ENCODE peak calls at places on chromosomes 11 and 22, in nine cellular contexts. D is HepG2, Z is HCT116, G is HL-60, T is GM23338, F is Panc1, P is K562, I is A549, A is GM12878. V is an unnamed sample.

GRCh38 chr22:36467042-36467810 is 14.2 kb downstream of the TXN2 start:
- DNase-seq in P (no peak), F (no peak), G (no peak), Z (peak; percentile 46), I (no peak), T (no peak), A (no peak), D (no peak), V (no peak)

GRCh38 chr11:104198576-104198975 is 34.6 kb upstream of the PDGFD start:
- DNase-seq in A (no peak), F (no peak), I (no peak), P (no peak), D (no peak), T (no peak), G (peak; percentile 76), Z (no peak), V (no peak)

GRCh38 chr11:100857236-100858005 is 170.3 kb downstream of the ARHGAP42 start:
- DNase-seq in D (no peak), A (no peak), I (no peak), T (peak; percentile 60), Z (no peak), P (no peak), F (no peak), G (no peak), V (no peak)

GRCh38 chr11:128407962-128408361 is 179.4 kb downstream of the ETS1 start:
- DNase-seq in T (no peak), F (no peak), P (no peak), I (no peak), Z (no peak), G (no peak), D (no peak), A (no peak), V (no peak)

GRCh38 chr11:69273571-69273970 is 20.4 kb upstream of the MYEOV start:
- DNase-seq in I (no peak), G (no peak), Z (no peak), A (no peak), D (no peak), F (no peak), T (no peak), P (no peak), V (no peak)

GRCh38 chr11:110077866-110078325 is 15.3 kb upstream of the ZC3H12C start:
- DNase-seq in P (peak; percentile 19), A (peak; percentile 86), G (no peak), F (no peak), T (peak; percentile 6), Z (no peak), D (peak; percentile 13), I (no peak), V (no peak)

GRCh38 chr22:22030493-22031182 is 48.1 kb upstream of the TOP3B start:
- DNase-seq in P (peak; percentile 90), Z (no peak), A (peak; percentile 84), F (peak; percentile 17), T (peak; percentile 47), D (peak; percentile 13), I (peak; percentile 2), G (no peak), V (peak; percentile 32)

GRCh38 chr11:68992743-68993255 is 12.0 kb upstream of the MRGPRD start:
- DNase-seq in F (no peak), T (no peak), G (no peak), A (no peak), D (no peak), P (no peak), I (no peak), Z (no peak), V (peak; percentile 40)

GRCh38 chr22:25492950-25493790 is 71.3 kb upstream of the GRK3 start:
- DNase-seq in Z (no peak), I (no peak), P (no peak), A (no peak), D (no peak), G (no peak), T (no peak), F (no peak), V (peak; percentile 62)

GRCh38 chr22:22410121-22410520 is 98.4 kb downstream of the ZNF280B start:
- DNase-seq in F (no peak), I (no peak), P (no peak), G (peak; percentile 45), D (no peak), Z (no peak), A (no peak), T (no peak), V (no peak)

GRCh38 chr11:10716543-10717259 is 23.1 kb upstream of the IRAG1 start:
- DNase-seq in G (no peak), T (no peak), F (no peak), I (no peak), P (peak; percentile 56), A (no peak), D (no peak), Z (no peak), V (no peak)

GRCh38 chr11:1834791-1835670 is at the start of gene SYT8:
- DNase-seq in D (no peak), P (no peak), F (no peak), Z (no peak), A (no peak), G (no peak), I (no peak), T (no peak), V (peak; percentile 72)

GRCh38 chr11:2481253-2481652 is 36.4 kb downstream of the KCNQ1 start:
- DNase-seq in F (no peak), G (peak; percentile 33), T (no peak), P (no peak), Z (no peak), D (no peak), I (no peak), A (no peak), V (no peak)

GRCh38 chr22:44887941-44888366 is 121.9 kb downstream of the PHF21B start:
- DNase-seq in F (no peak), I (no peak), T (no peak), P (no peak), A (no peak), G (no peak), Z (no peak), D (no peak), V (peak; percentile 54)

GRCh38 chr22:27239520-27239919 is 562.0 kb downstream of the MN1 start:
- DNase-seq in T (no peak), Z (no peak), D (no peak), A (no peak), I (no peak), G (no peak), F (no peak), P (no peak), V (no peak)

GRCh38 chr22:43171019-43171491 is 15.9 kb downstream of the TTLL12 start:
- DNase-seq in F (no peak), D (no peak), I (no peak), A (no peak), Z (no peak), T (no peak), G (no peak), P (no peak), V (no peak)

GRCh38 chr11:6480299-6480914 is 724 bp downstream of the ARFIP2 start:
- DNase-seq in T (no peak), P (no peak), Z (no peak), A (no peak), G (no peak), I (no peak), F (no peak), D (no peak), V (no peak)

GRCh38 chr22:24338701-24339451 is 68.2 kb downstream of the SPECC1L start:
- DNase-seq in Z (no peak), D (no peak), G (no peak), F (no peak), T (peak; percentile 35), A (no peak), I (no peak), P (no peak), V (no peak)

GRCh38 chr11:10654211-10655150 is 39.1 kb downstream of the IRAG1 start:
- DNase-seq in A (peak; percentile 23), D (peak; percentile 57), P (peak; percentile 73), F (no peak), Z (peak; percentile 55), I (peak; percentile 35), G (no peak), T (peak; percentile 67), V (peak; percentile 66)

GRCh38 chr22:46534177-46534776 is 3.1 kb downstream of the CELSR1 start:
- DNase-seq in G (no peak), F (no peak), P (no peak), T (no peak), D (no peak), A (no peak), Z (no peak), I (no peak), V (no peak)

GRCh38 chr11:114774599-114775365 is 96.5 kb downstream of the NXPE2 start:
- DNase-seq in A (no peak), Z (peak; percentile 0), F (no peak), T (peak; percentile 90), D (peak; percentile 51), P (peak; percentile 59), G (peak; percentile 14), I (peak; percentile 7), V (peak; percentile 75)
- TF ChIP-seq REST in A (no peak), Z (no peak), F (no peak), T (no peak), D (no peak), P (no peak), G (no peak), I (no peak), V (no peak)

DNA sequence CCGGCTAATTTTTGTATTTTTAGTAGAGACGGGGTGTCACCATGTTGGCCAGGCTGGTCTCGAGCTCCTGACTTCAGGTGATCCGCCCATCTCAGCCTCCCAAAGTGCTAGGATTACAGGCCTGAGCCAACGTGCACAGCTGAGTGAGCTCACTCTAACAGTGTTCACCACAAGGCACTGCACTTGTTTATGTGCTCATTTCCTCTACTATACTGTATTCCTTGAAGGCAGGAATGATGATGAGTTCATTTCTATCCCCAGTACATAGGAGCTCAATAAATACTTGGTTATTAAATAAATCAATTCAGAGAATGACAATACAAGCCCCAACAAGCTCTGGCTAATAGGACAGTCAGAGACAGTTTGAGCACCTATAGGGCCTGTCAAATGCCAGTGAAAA is 29.1 kb downstream of the ALG8 start:
- DNase-seq in T (no peak), Z (no peak), A (no peak), P (no peak), F (no peak), G (no peak), I (no peak), D (no peak), V (no peak)
- TF ChIP-seq REST in T (no peak), Z (no peak), A (no peak), P (no peak), F (no peak), G (no peak), I (no peak), D (no peak), V (no peak)

DNA sequence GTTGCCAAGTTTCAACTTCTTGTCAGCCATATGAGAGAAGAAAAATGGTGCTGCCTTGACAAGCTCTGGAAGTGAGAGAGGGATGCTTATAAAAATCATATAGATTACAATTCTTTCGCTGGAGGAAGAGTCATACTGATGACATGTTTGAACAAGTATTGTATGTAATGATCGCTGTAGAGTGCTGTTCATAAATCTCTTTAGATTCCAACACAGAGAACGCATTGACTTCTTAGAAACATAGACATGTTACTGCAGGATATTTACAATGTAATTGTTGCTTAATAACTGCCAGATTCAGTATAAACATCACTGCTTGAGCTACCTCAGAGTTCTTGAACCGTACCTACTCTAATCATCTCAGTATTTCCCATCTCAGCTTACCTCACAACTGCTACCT is 571.6 kb downstream of the LUZP2 start:
- DNase-seq in I (no peak), G (no peak), D (no peak), T (no peak), A (no peak), Z (no peak), F (no peak), P (no peak), V (no peak)
- TF ChIP-seq REST in I (no peak), G (no peak), D (no peak), T (no peak), A (no peak), Z (no peak), F (no peak), P (no peak), V (no peak)

GRCh38 chr11:122229078-122229477 is 113.1 kb upstream of the BLID start:
- DNase-seq in A (no peak), G (no peak), I (no peak), T (no peak), F (no peak), P (no peak), Z (no peak), D (no peak), V (no peak)
- TF ChIP-seq REST in A (no peak), G (no peak), I (no peak), T (no peak), F (no peak), P (no peak), Z (no peak), D (no peak), V (no peak)